ENCODE peak calls at places on chromosomes 13 and 19, in ten cellular contexts. One of them, this sample, is unnamed.

GRCh38 chr19:2167896-2168618 is 4.3 kb downstream of the DOT1L start:
- DNase-seq in ELF-1: no peak
- DNase-seq in nephron progenitor cell: no peak
- DNase-seq in right atrium auricular region: peak; percentile 77
- DNase-seq in SK-N-SH: no peak
- DNase-seq in neuronal stem cell: no peak
- DNase-seq in NCI-H748 treated with DMSO at 0.1 percent for 48 hours: no peak
- DNase-seq in amniotic stem cell: no peak
- DNase-seq in left lung: peak; percentile 89
- DNase-seq in GM04504: no peak
- DNase-seq in this sample: no peak

GRCh38 chr19:8355631-8356402 is 8.1 kb upstream of the ANGPTL4 start:
- DNase-seq in ELF-1: no peak
- DNase-seq in nephron progenitor cell: no peak
- DNase-seq in right atrium auricular region: peak; percentile 81
- DNase-seq in SK-N-SH: no peak
- DNase-seq in neuronal stem cell: no peak
- DNase-seq in NCI-H748 treated with DMSO at 0.1 percent for 48 hours: no peak
- DNase-seq in amniotic stem cell: no peak
- DNase-seq in left lung: no peak
- DNase-seq in GM04504: peak; percentile 94
- DNase-seq in this sample: peak; percentile 47

GRCh38 chr13:25922373-25922772 is 129.4 kb downstream of the SHISA2 start:
- DNase-seq in ELF-1: no peak
- DNase-seq in nephron progenitor cell: no peak
- DNase-seq in right atrium auricular region: no peak
- DNase-seq in SK-N-SH: no peak
- DNase-seq in neuronal stem cell: no peak
- DNase-seq in NCI-H748 treated with DMSO at 0.1 percent for 48 hours: no peak
- DNase-seq in amniotic stem cell: no peak
- DNase-seq in left lung: no peak
- DNase-seq in GM04504: no peak
- DNase-seq in this sample: peak; percentile 95

GRCh38 chr19:31312004-31312403 is 37.2 kb downstream of the TSHZ3 start:
- DNase-seq in ELF-1: no peak
- DNase-seq in nephron progenitor cell: no peak
- DNase-seq in right atrium auricular region: no peak
- DNase-seq in SK-N-SH: no peak
- DNase-seq in neuronal stem cell: no peak
- DNase-seq in NCI-H748 treated with DMSO at 0.1 percent for 48 hours: no peak
- DNase-seq in amniotic stem cell: peak; percentile 46
- DNase-seq in left lung: no peak
- DNase-seq in GM04504: peak; percentile 58
- DNase-seq in this sample: no peak

GRCh38 chr19:21580101-21580500 is 74.7 kb downstream of the ZNF429 start:
- DNase-seq in ELF-1: no peak
- DNase-seq in nephron progenitor cell: no peak
- DNase-seq in right atrium auricular region: no peak
- DNase-seq in SK-N-SH: no peak
- DNase-seq in neuronal stem cell: no peak
- DNase-seq in NCI-H748 treated with DMSO at 0.1 percent for 48 hours: no peak
- DNase-seq in amniotic stem cell: no peak
- DNase-seq in left lung: no peak
- DNase-seq in GM04504: no peak
- DNase-seq in this sample: no peak

GRCh38 chr19:18939163-18939562 is 1.9 kb downstream of the HOMER3 start:
- DNase-seq in ELF-1: no peak
- DNase-seq in nephron progenitor cell: no peak
- DNase-seq in right atrium auricular region: no peak
- DNase-seq in SK-N-SH: no peak
- DNase-seq in neuronal stem cell: no peak
- DNase-seq in NCI-H748 treated with DMSO at 0.1 percent for 48 hours: no peak
- DNase-seq in amniotic stem cell: no peak
- DNase-seq in left lung: no peak
- DNase-seq in GM04504: no peak
- DNase-seq in this sample: no peak

GRCh38 chr19:46481187-46481586 is 9.8 kb upstream of the PNMA8A start:
- DNase-seq in ELF-1: no peak
- DNase-seq in nephron progenitor cell: no peak
- DNase-seq in right atrium auricular region: no peak
- DNase-seq in SK-N-SH: no peak
- DNase-seq in neuronal stem cell: no peak
- DNase-seq in NCI-H748 treated with DMSO at 0.1 percent for 48 hours: no peak
- DNase-seq in amniotic stem cell: no peak
- DNase-seq in left lung: no peak
- DNase-seq in GM04504: no peak
- DNase-seq in this sample: peak; percentile 73

GRCh38 chr13:35600137-35600536 is 123.6 kb upstream of the MAB21L1 start:
- DNase-seq in ELF-1: no peak
- DNase-seq in nephron progenitor cell: no peak
- DNase-seq in right atrium auricular region: no peak
- DNase-seq in SK-N-SH: no peak
- DNase-seq in neuronal stem cell: no peak
- DNase-seq in NCI-H748 treated with DMSO at 0.1 percent for 48 hours: no peak
- DNase-seq in amniotic stem cell: no peak
- DNase-seq in left lung: no peak
- DNase-seq in GM04504: peak; percentile 7
- DNase-seq in this sample: peak; percentile 9

GRCh38 chr13:93368705-93369104 is 142.1 kb downstream of the GPC6 start:
- DNase-seq in ELF-1: no peak
- DNase-seq in nephron progenitor cell: no peak
- DNase-seq in right atrium auricular region: no peak
- DNase-seq in SK-N-SH: no peak
- DNase-seq in neuronal stem cell: no peak
- DNase-seq in NCI-H748 treated with DMSO at 0.1 percent for 48 hours: no peak
- DNase-seq in amniotic stem cell: no peak
- DNase-seq in left lung: no peak
- DNase-seq in GM04504: no peak
- DNase-seq in this sample: no peak

GRCh38 chr19:5478925-5479588 is 23.8 kb downstream of the ZNRF4 start:
- DNase-seq in ELF-1: no peak
- DNase-seq in nephron progenitor cell: no peak
- DNase-seq in right atrium auricular region: no peak
- DNase-seq in SK-N-SH: no peak
- DNase-seq in neuronal stem cell: no peak
- DNase-seq in NCI-H748 treated with DMSO at 0.1 percent for 48 hours: no peak
- DNase-seq in amniotic stem cell: no peak
- DNase-seq in left lung: no peak
- DNase-seq in GM04504: no peak
- DNase-seq in this sample: no peak

GRCh38 chr13:51339952-51340732 is 651 bp downstream of the SERPINE3 start:
- DNase-seq in ELF-1: no peak
- DNase-seq in nephron progenitor cell: no peak
- DNase-seq in right atrium auricular region: no peak
- DNase-seq in SK-N-SH: no peak
- DNase-seq in neuronal stem cell: no peak
- DNase-seq in NCI-H748 treated with DMSO at 0.1 percent for 48 hours: no peak
- DNase-seq in amniotic stem cell: no peak
- DNase-seq in left lung: no peak
- DNase-seq in GM04504: no peak
- DNase-seq in this sample: no peak

GRCh38 chr13:114320065-114320464 is 5.8 kb downstream of the CHAMP1 start:
- DNase-seq in ELF-1: no peak
- DNase-seq in nephron progenitor cell: no peak
- DNase-seq in right atrium auricular region: no peak
- DNase-seq in SK-N-SH: no peak
- DNase-seq in neuronal stem cell: no peak
- DNase-seq in NCI-H748 treated with DMSO at 0.1 percent for 48 hours: no peak
- DNase-seq in amniotic stem cell: no peak
- DNase-seq in left lung: no peak
- DNase-seq in GM04504: no peak
- DNase-seq in this sample: no peak

GRCh38 chr19:46722421-46723022 is 5.6 kb upstream of the PRKD2 start:
- DNase-seq in ELF-1: no peak
- DNase-seq in nephron progenitor cell: no peak
- DNase-seq in right atrium auricular region: no peak
- DNase-seq in SK-N-SH: no peak
- DNase-seq in neuronal stem cell: no peak
- DNase-seq in NCI-H748 treated with DMSO at 0.1 percent for 48 hours: no peak
- DNase-seq in amniotic stem cell: no peak
- DNase-seq in left lung: peak; percentile 69
- DNase-seq in GM04504: no peak
- DNase-seq in this sample: no peak

GRCh38 chr13:106151056-106151699 is 384.3 kb downstream of the EFNB2 start:
- DNase-seq in ELF-1: peak; percentile 45
- DNase-seq in nephron progenitor cell: no peak
- DNase-seq in right atrium auricular region: no peak
- DNase-seq in SK-N-SH: no peak
- DNase-seq in neuronal stem cell: peak; percentile 48
- DNase-seq in NCI-H748 treated with DMSO at 0.1 percent for 48 hours: peak; percentile 12
- DNase-seq in amniotic stem cell: peak; percentile 7
- DNase-seq in left lung: no peak
- DNase-seq in GM04504: peak; percentile 83
- DNase-seq in this sample: peak; percentile 34

GRCh38 chr19:2261438-2262172 is 5.4 kb upstream of the JSRP1 start:
- DNase-seq in ELF-1: peak; percentile 41
- DNase-seq in nephron progenitor cell: no peak
- DNase-seq in right atrium auricular region: no peak
- DNase-seq in SK-N-SH: peak; percentile 49
- DNase-seq in neuronal stem cell: no peak
- DNase-seq in NCI-H748 treated with DMSO at 0.1 percent for 48 hours: no peak
- DNase-seq in amniotic stem cell: no peak
- DNase-seq in left lung: no peak
- DNase-seq in GM04504: no peak
- DNase-seq in this sample: peak; percentile 54

GRCh38 chr13:113881614-113882265 is 17.9 kb upstream of the GAS6 start:
- DNase-seq in ELF-1: no peak
- DNase-seq in nephron progenitor cell: no peak
- DNase-seq in right atrium auricular region: peak; percentile 54
- DNase-seq in SK-N-SH: no peak
- DNase-seq in neuronal stem cell: no peak
- DNase-seq in NCI-H748 treated with DMSO at 0.1 percent for 48 hours: no peak
- DNase-seq in amniotic stem cell: no peak
- DNase-seq in left lung: no peak
- DNase-seq in GM04504: no peak
- DNase-seq in this sample: no peak

GRCh38 chr13:106917024-106917491 is 349.1 kb upstream of the ARGLU1 start:
- DNase-seq in ELF-1: peak; percentile 48
- DNase-seq in nephron progenitor cell: no peak
- DNase-seq in right atrium auricular region: no peak
- DNase-seq in SK-N-SH: no peak
- DNase-seq in neuronal stem cell: no peak
- DNase-seq in NCI-H748 treated with DMSO at 0.1 percent for 48 hours: no peak
- DNase-seq in amniotic stem cell: no peak
- DNase-seq in left lung: no peak
- DNase-seq in GM04504: no peak
- DNase-seq in this sample: no peak

GRCh38 chr19:5321851-5322681 is 18.5 kb downstream of the PTPRS start:
- DNase-seq in ELF-1: peak; percentile 32
- DNase-seq in nephron progenitor cell: no peak
- DNase-seq in right atrium auricular region: no peak
- DNase-seq in SK-N-SH: peak; percentile 51
- DNase-seq in neuronal stem cell: no peak
- DNase-seq in NCI-H748 treated with DMSO at 0.1 percent for 48 hours: no peak
- DNase-seq in amniotic stem cell: no peak
- DNase-seq in left lung: peak; percentile 54
- DNase-seq in GM04504: no peak
- DNase-seq in this sample: no peak

GRCh38 chr19:10452726-10453620 is 32.6 kb downstream of the PDE4A start:
- DNase-seq in ELF-1: no peak
- DNase-seq in nephron progenitor cell: no peak
- DNase-seq in right atrium auricular region: no peak
- DNase-seq in SK-N-SH: peak; percentile 38
- DNase-seq in neuronal stem cell: no peak
- DNase-seq in NCI-H748 treated with DMSO at 0.1 percent for 48 hours: no peak
- DNase-seq in amniotic stem cell: no peak
- DNase-seq in left lung: no peak
- DNase-seq in GM04504: no peak
- DNase-seq in this sample: peak; percentile 65

GRCh38 chr13:82717249-82717648 is 1165.0 kb downstream of the SLITRK1 start:
- DNase-seq in ELF-1: no peak
- DNase-seq in nephron progenitor cell: no peak
- DNase-seq in right atrium auricular region: no peak
- DNase-seq in SK-N-SH: no peak
- DNase-seq in neuronal stem cell: no peak
- DNase-seq in NCI-H748 treated with DMSO at 0.1 percent for 48 hours: no peak
- DNase-seq in amniotic stem cell: no peak
- DNase-seq in left lung: no peak
- DNase-seq in GM04504: peak; percentile 1
- DNase-seq in this sample: peak; percentile 41

GRCh38 chr13:63472736-63473135 is 2057.1 kb upstream of the PCDH20 start:
- DNase-seq in ELF-1: no peak
- DNase-seq in nephron progenitor cell: no peak
- DNase-seq in right atrium auricular region: no peak
- DNase-seq in SK-N-SH: no peak
- DNase-seq in neuronal stem cell: no peak
- DNase-seq in NCI-H748 treated with DMSO at 0.1 percent for 48 hours: no peak
- DNase-seq in amniotic stem cell: no peak
- DNase-seq in left lung: no peak
- DNase-seq in GM04504: no peak
- DNase-seq in this sample: no peak

GRCh38 chr13:42708391-42708790 is 73.0 kb upstream of the FAM216B start:
- DNase-seq in ELF-1: no peak
- DNase-seq in nephron progenitor cell: no peak
- DNase-seq in right atrium auricular region: no peak
- DNase-seq in SK-N-SH: no peak
- DNase-seq in neuronal stem cell: no peak
- DNase-seq in NCI-H748 treated with DMSO at 0.1 percent for 48 hours: no peak
- DNase-seq in amniotic stem cell: no peak
- DNase-seq in left lung: no peak
- DNase-seq in GM04504: no peak
- DNase-seq in this sample: no peak

GRCh38 chr19:47658431-47659383 is 49.8 kb downstream of the BICRA start:
- DNase-seq in ELF-1: no peak
- DNase-seq in nephron progenitor cell: no peak
- DNase-seq in right atrium auricular region: no peak
- DNase-seq in SK-N-SH: no peak
- DNase-seq in neuronal stem cell: no peak
- DNase-seq in NCI-H748 treated with DMSO at 0.1 percent for 48 hours: no peak
- DNase-seq in amniotic stem cell: no peak
- DNase-seq in left lung: no peak
- DNase-seq in GM04504: no peak
- DNase-seq in this sample: no peak

GRCh38 chr19:35000647-35001501 is 751 bp downstream of the GRAMD1A start:
- DNase-seq in ELF-1: peak; percentile 57
- DNase-seq in nephron progenitor cell: peak; percentile 38
- DNase-seq in right atrium auricular region: no peak
- DNase-seq in SK-N-SH: peak; percentile 53
- DNase-seq in neuronal stem cell: no peak
- DNase-seq in NCI-H748 treated with DMSO at 0.1 percent for 48 hours: peak; percentile 43
- DNase-seq in amniotic stem cell: no peak
- DNase-seq in left lung: peak; percentile 86
- DNase-seq in GM04504: no peak
- DNase-seq in this sample: peak; percentile 34

GRCh38 chr19:42198676-42199439 is 18.6 kb downstream of the DEDD2 start:
- DNase-seq in ELF-1: peak; percentile 24
- DNase-seq in nephron progenitor cell: no peak
- DNase-seq in right atrium auricular region: no peak
- DNase-seq in SK-N-SH: no peak
- DNase-seq in neuronal stem cell: no peak
- DNase-seq in NCI-H748 treated with DMSO at 0.1 percent for 48 hours: no peak
- DNase-seq in amniotic stem cell: no peak
- DNase-seq in left lung: no peak
- DNase-seq in GM04504: no peak
- DNase-seq in this sample: no peak

GRCh38 chr13:20294497-20294896 is 62.4 kb upstream of the GJB6 start:
- DNase-seq in ELF-1: no peak
- DNase-seq in nephron progenitor cell: no peak
- DNase-seq in right atrium auricular region: no peak
- DNase-seq in SK-N-SH: no peak
- DNase-seq in neuronal stem cell: no peak
- DNase-seq in NCI-H748 treated with DMSO at 0.1 percent for 48 hours: no peak
- DNase-seq in amniotic stem cell: no peak
- DNase-seq in left lung: no peak
- DNase-seq in GM04504: no peak
- DNase-seq in this sample: no peak

GRCh38 chr19:51161266-51161665 is 19.2 kb downstream of the SIGLEC7 start:
- DNase-seq in ELF-1: no peak
- DNase-seq in nephron progenitor cell: no peak
- DNase-seq in right atrium auricular region: no peak
- DNase-seq in SK-N-SH: no peak
- DNase-seq in neuronal stem cell: no peak
- DNase-seq in NCI-H748 treated with DMSO at 0.1 percent for 48 hours: no peak
- DNase-seq in amniotic stem cell: no peak
- DNase-seq in left lung: no peak
- DNase-seq in GM04504: no peak
- DNase-seq in this sample: no peak

GRCh38 chr13:30726192-30726591 is 9.2 kb upstream of the ALOX5AP start:
- DNase-seq in ELF-1: no peak
- DNase-seq in nephron progenitor cell: no peak
- DNase-seq in right atrium auricular region: no peak
- DNase-seq in SK-N-SH: no peak
- DNase-seq in neuronal stem cell: no peak
- DNase-seq in NCI-H748 treated with DMSO at 0.1 percent for 48 hours: no peak
- DNase-seq in amniotic stem cell: no peak
- DNase-seq in left lung: no peak
- DNase-seq in GM04504: no peak
- DNase-seq in this sample: no peak